ENCODE peak calls at places on chromosomes 13 and 19, in ten cellular contexts. One of them, this sample, is unnamed.

GRCh38 chr13:20170931-20171330 is 10.1 kb upstream of the GJA3 start:
- DNase-seq in stimulated activated CD4-positive, alpha-beta T cell treated with anti-CD3 and anti-CD28 coated beads, Interleukin-15, amount 100 ng/mL, for 1 hour: no peak
- DNase-seq in MCF 10A: no peak
- DNase-seq in skeletal muscle cell: no peak
- DNase-seq in HTR-8/SVneo: no peak
- DNase-seq in breast epithelium: no peak
- DNase-seq in T-helper 9 cell: no peak
- DNase-seq in amniotic epithelial cell: no peak
- DNase-seq in iPS-NIHi11: no peak
- DNase-seq in AG20443: no peak
- DNase-seq in this sample: no peak

GRCh38 chr19:50192463-50193211 is 10.8 kb upstream of the MYH14 start:
- DNase-seq in stimulated activated CD4-positive, alpha-beta T cell treated with anti-CD3 and anti-CD28 coated beads, Interleukin-15, amount 100 ng/mL, for 1 hour: no peak
- DNase-seq in MCF 10A: no peak
- DNase-seq in skeletal muscle cell: no peak
- DNase-seq in HTR-8/SVneo: no peak
- DNase-seq in breast epithelium: no peak
- DNase-seq in T-helper 9 cell: no peak
- DNase-seq in amniotic epithelial cell: no peak
- DNase-seq in iPS-NIHi11: no peak
- DNase-seq in AG20443: no peak
- DNase-seq in this sample: no peak

GRCh38 chr19:9535934-9536333 is 2.5 kb downstream of the ZNF426 start:
- DNase-seq in stimulated activated CD4-positive, alpha-beta T cell treated with anti-CD3 and anti-CD28 coated beads, Interleukin-15, amount 100 ng/mL, for 1 hour: no peak
- DNase-seq in MCF 10A: no peak
- DNase-seq in skeletal muscle cell: no peak
- DNase-seq in HTR-8/SVneo: no peak
- DNase-seq in breast epithelium: no peak
- DNase-seq in T-helper 9 cell: no peak
- DNase-seq in amniotic epithelial cell: no peak
- DNase-seq in iPS-NIHi11: no peak
- DNase-seq in AG20443: no peak
- DNase-seq in this sample: no peak

GRCh38 chr19:55452381-55453325 is 8.8 kb downstream of the ISOC2 start:
- DNase-seq in stimulated activated CD4-positive, alpha-beta T cell treated with anti-CD3 and anti-CD28 coated beads, Interleukin-15, amount 100 ng/mL, for 1 hour: no peak
- DNase-seq in MCF 10A: peak
- DNase-seq in skeletal muscle cell: no peak
- DNase-seq in HTR-8/SVneo: peak
- DNase-seq in breast epithelium: peak
- DNase-seq in T-helper 9 cell: no peak
- DNase-seq in amniotic epithelial cell: peak
- DNase-seq in iPS-NIHi11: peak
- DNase-seq in AG20443: peak
- DNase-seq in this sample: peak

GRCh38 chr13:113818700-113819295 is 45.1 kb downstream of the GAS6 start:
- DNase-seq in stimulated activated CD4-positive, alpha-beta T cell treated with anti-CD3 and anti-CD28 coated beads, Interleukin-15, amount 100 ng/mL, for 1 hour: no peak
- DNase-seq in MCF 10A: no peak
- DNase-seq in skeletal muscle cell: no peak
- DNase-seq in HTR-8/SVneo: no peak
- DNase-seq in breast epithelium: no peak
- DNase-seq in T-helper 9 cell: no peak
- DNase-seq in amniotic epithelial cell: no peak
- DNase-seq in iPS-NIHi11: no peak
- DNase-seq in AG20443: no peak
- DNase-seq in this sample: no peak

GRCh38 chr13:32811297-32811800 is 204.9 kb upstream of the KL start:
- DNase-seq in stimulated activated CD4-positive, alpha-beta T cell treated with anti-CD3 and anti-CD28 coated beads, Interleukin-15, amount 100 ng/mL, for 1 hour: no peak
- DNase-seq in MCF 10A: no peak
- DNase-seq in skeletal muscle cell: no peak
- DNase-seq in HTR-8/SVneo: no peak
- DNase-seq in breast epithelium: no peak
- DNase-seq in T-helper 9 cell: no peak
- DNase-seq in amniotic epithelial cell: no peak
- DNase-seq in iPS-NIHi11: no peak
- DNase-seq in AG20443: peak
- DNase-seq in this sample: peak

GRCh38 chr13:18235172-18235571 is 946.5 kb downstream of the TUBA3C start:
- DNase-seq in stimulated activated CD4-positive, alpha-beta T cell treated with anti-CD3 and anti-CD28 coated beads, Interleukin-15, amount 100 ng/mL, for 1 hour: no peak
- DNase-seq in MCF 10A: no peak
- DNase-seq in skeletal muscle cell: no peak
- DNase-seq in HTR-8/SVneo: no peak
- DNase-seq in breast epithelium: no peak
- DNase-seq in T-helper 9 cell: no peak
- DNase-seq in amniotic epithelial cell: no peak
- DNase-seq in iPS-NIHi11: no peak
- DNase-seq in AG20443: no peak
- DNase-seq in this sample: no peak

GRCh38 chr19:31331536-31331935 is 17.7 kb downstream of the TSHZ3 start:
- DNase-seq in stimulated activated CD4-positive, alpha-beta T cell treated with anti-CD3 and anti-CD28 coated beads, Interleukin-15, amount 100 ng/mL, for 1 hour: no peak
- DNase-seq in MCF 10A: no peak
- DNase-seq in skeletal muscle cell: no peak
- DNase-seq in HTR-8/SVneo: no peak
- DNase-seq in breast epithelium: no peak
- DNase-seq in T-helper 9 cell: no peak
- DNase-seq in amniotic epithelial cell: no peak
- DNase-seq in iPS-NIHi11: no peak
- DNase-seq in AG20443: no peak
- DNase-seq in this sample: no peak

GRCh38 chr19:16366056-16366432 is 41.4 kb downstream of the KLF2 start:
- DNase-seq in stimulated activated CD4-positive, alpha-beta T cell treated with anti-CD3 and anti-CD28 coated beads, Interleukin-15, amount 100 ng/mL, for 1 hour: no peak
- DNase-seq in MCF 10A: no peak
- DNase-seq in skeletal muscle cell: no peak
- DNase-seq in HTR-8/SVneo: no peak
- DNase-seq in breast epithelium: no peak
- DNase-seq in T-helper 9 cell: no peak
- DNase-seq in amniotic epithelial cell: no peak
- DNase-seq in iPS-NIHi11: no peak
- DNase-seq in AG20443: no peak
- DNase-seq in this sample: no peak

GRCh38 chr13:75357576-75358295 is 124.2 kb downstream of the TBC1D4 start:
- DNase-seq in stimulated activated CD4-positive, alpha-beta T cell treated with anti-CD3 and anti-CD28 coated beads, Interleukin-15, amount 100 ng/mL, for 1 hour: peak
- DNase-seq in MCF 10A: peak
- DNase-seq in skeletal muscle cell: peak
- DNase-seq in HTR-8/SVneo: peak
- DNase-seq in breast epithelium: no peak
- DNase-seq in T-helper 9 cell: peak
- DNase-seq in amniotic epithelial cell: peak
- DNase-seq in iPS-NIHi11: peak
- DNase-seq in AG20443: peak
- DNase-seq in this sample: no peak

GRCh38 chr19:45786533-45786894 is 4.2 kb upstream of the DMPK start:
- DNase-seq in stimulated activated CD4-positive, alpha-beta T cell treated with anti-CD3 and anti-CD28 coated beads, Interleukin-15, amount 100 ng/mL, for 1 hour: no peak
- DNase-seq in MCF 10A: no peak
- DNase-seq in skeletal muscle cell: no peak
- DNase-seq in HTR-8/SVneo: no peak
- DNase-seq in breast epithelium: no peak
- DNase-seq in T-helper 9 cell: no peak
- DNase-seq in amniotic epithelial cell: no peak
- DNase-seq in iPS-NIHi11: no peak
- DNase-seq in AG20443: no peak
- DNase-seq in this sample: no peak

GRCh38 chr13:93413972-93414717 is 187.5 kb downstream of the GPC6 start:
- DNase-seq in stimulated activated CD4-positive, alpha-beta T cell treated with anti-CD3 and anti-CD28 coated beads, Interleukin-15, amount 100 ng/mL, for 1 hour: no peak
- DNase-seq in MCF 10A: peak
- DNase-seq in skeletal muscle cell: no peak
- DNase-seq in HTR-8/SVneo: no peak
- DNase-seq in breast epithelium: no peak
- DNase-seq in T-helper 9 cell: no peak
- DNase-seq in amniotic epithelial cell: peak
- DNase-seq in iPS-NIHi11: peak
- DNase-seq in AG20443: no peak
- DNase-seq in this sample: no peak

GRCh38 chr13:80830431-80830830 is 489.5 kb upstream of the SPRY2 start:
- DNase-seq in stimulated activated CD4-positive, alpha-beta T cell treated with anti-CD3 and anti-CD28 coated beads, Interleukin-15, amount 100 ng/mL, for 1 hour: no peak
- DNase-seq in MCF 10A: peak
- DNase-seq in skeletal muscle cell: no peak
- DNase-seq in HTR-8/SVneo: no peak
- DNase-seq in breast epithelium: no peak
- DNase-seq in T-helper 9 cell: no peak
- DNase-seq in amniotic epithelial cell: no peak
- DNase-seq in iPS-NIHi11: no peak
- DNase-seq in AG20443: no peak
- DNase-seq in this sample: no peak

GRCh38 chr19:41564515-41565383 is 11.2 kb upstream of the CEACAM21 start:
- DNase-seq in stimulated activated CD4-positive, alpha-beta T cell treated with anti-CD3 and anti-CD28 coated beads, Interleukin-15, amount 100 ng/mL, for 1 hour: no peak
- DNase-seq in MCF 10A: no peak
- DNase-seq in skeletal muscle cell: no peak
- DNase-seq in HTR-8/SVneo: no peak
- DNase-seq in breast epithelium: no peak
- DNase-seq in T-helper 9 cell: no peak
- DNase-seq in amniotic epithelial cell: no peak
- DNase-seq in iPS-NIHi11: peak
- DNase-seq in AG20443: no peak
- DNase-seq in this sample: no peak

GRCh38 chr19:14412436-14413071 is 6.6 kb downstream of the DDX39A start:
- DNase-seq in stimulated activated CD4-positive, alpha-beta T cell treated with anti-CD3 and anti-CD28 coated beads, Interleukin-15, amount 100 ng/mL, for 1 hour: no peak
- DNase-seq in MCF 10A: no peak
- DNase-seq in skeletal muscle cell: no peak
- DNase-seq in HTR-8/SVneo: no peak
- DNase-seq in breast epithelium: no peak
- DNase-seq in T-helper 9 cell: no peak
- DNase-seq in amniotic epithelial cell: no peak
- DNase-seq in iPS-NIHi11: no peak
- DNase-seq in AG20443: no peak
- DNase-seq in this sample: no peak

GRCh38 chr19:30084390-30084819 is 142.4 kb downstream of the URI1 start:
- DNase-seq in stimulated activated CD4-positive, alpha-beta T cell treated with anti-CD3 and anti-CD28 coated beads, Interleukin-15, amount 100 ng/mL, for 1 hour: no peak
- DNase-seq in MCF 10A: no peak
- DNase-seq in skeletal muscle cell: no peak
- DNase-seq in HTR-8/SVneo: no peak
- DNase-seq in breast epithelium: no peak
- DNase-seq in T-helper 9 cell: no peak
- DNase-seq in amniotic epithelial cell: no peak
- DNase-seq in iPS-NIHi11: no peak
- DNase-seq in AG20443: no peak
- DNase-seq in this sample: no peak

GRCh38 chr19:15015946-15016542 is 33.2 kb upstream of the CASP14 start:
- DNase-seq in stimulated activated CD4-positive, alpha-beta T cell treated with anti-CD3 and anti-CD28 coated beads, Interleukin-15, amount 100 ng/mL, for 1 hour: no peak
- DNase-seq in MCF 10A: peak
- DNase-seq in skeletal muscle cell: no peak
- DNase-seq in HTR-8/SVneo: peak
- DNase-seq in breast epithelium: no peak
- DNase-seq in T-helper 9 cell: no peak
- DNase-seq in amniotic epithelial cell: no peak
- DNase-seq in iPS-NIHi11: peak
- DNase-seq in AG20443: no peak
- DNase-seq in this sample: peak

GRCh38 chr13:27406178-27406939 is 18.1 kb upstream of the GTF3A start:
- DNase-seq in stimulated activated CD4-positive, alpha-beta T cell treated with anti-CD3 and anti-CD28 coated beads, Interleukin-15, amount 100 ng/mL, for 1 hour: no peak
- DNase-seq in MCF 10A: peak
- DNase-seq in skeletal muscle cell: no peak
- DNase-seq in HTR-8/SVneo: peak
- DNase-seq in breast epithelium: no peak
- DNase-seq in T-helper 9 cell: no peak
- DNase-seq in amniotic epithelial cell: peak
- DNase-seq in iPS-NIHi11: peak
- DNase-seq in AG20443: peak
- DNase-seq in this sample: peak

GRCh38 chr13:110108348-110109139 is 198.4 kb downstream of the COL4A1 start:
- DNase-seq in stimulated activated CD4-positive, alpha-beta T cell treated with anti-CD3 and anti-CD28 coated beads, Interleukin-15, amount 100 ng/mL, for 1 hour: no peak
- DNase-seq in MCF 10A: peak
- DNase-seq in skeletal muscle cell: peak
- DNase-seq in HTR-8/SVneo: peak
- DNase-seq in breast epithelium: peak
- DNase-seq in T-helper 9 cell: no peak
- DNase-seq in amniotic epithelial cell: peak
- DNase-seq in iPS-NIHi11: peak
- DNase-seq in AG20443: peak
- DNase-seq in this sample: peak

GRCh38 chr19:49421039-49421877 is 2.0 kb downstream of the PTH2 start:
- DNase-seq in stimulated activated CD4-positive, alpha-beta T cell treated with anti-CD3 and anti-CD28 coated beads, Interleukin-15, amount 100 ng/mL, for 1 hour: no peak
- DNase-seq in MCF 10A: peak
- DNase-seq in skeletal muscle cell: no peak
- DNase-seq in HTR-8/SVneo: no peak
- DNase-seq in breast epithelium: no peak
- DNase-seq in T-helper 9 cell: no peak
- DNase-seq in amniotic epithelial cell: peak
- DNase-seq in iPS-NIHi11: peak
- DNase-seq in AG20443: peak
- DNase-seq in this sample: no peak

GRCh38 chr19:58474291-58474996 is 1.7 kb upstream of the ZNF446 start:
- DNase-seq in stimulated activated CD4-positive, alpha-beta T cell treated with anti-CD3 and anti-CD28 coated beads, Interleukin-15, amount 100 ng/mL, for 1 hour: no peak
- DNase-seq in MCF 10A: no peak
- DNase-seq in skeletal muscle cell: peak
- DNase-seq in HTR-8/SVneo: no peak
- DNase-seq in breast epithelium: no peak
- DNase-seq in T-helper 9 cell: no peak
- DNase-seq in amniotic epithelial cell: peak
- DNase-seq in iPS-NIHi11: no peak
- DNase-seq in AG20443: peak
- DNase-seq in this sample: no peak

GRCh38 chr13:99911069-99911964 is 60.2 kb downstream of the ZIC5 start:
- DNase-seq in stimulated activated CD4-positive, alpha-beta T cell treated with anti-CD3 and anti-CD28 coated beads, Interleukin-15, amount 100 ng/mL, for 1 hour: no peak
- DNase-seq in MCF 10A: no peak
- DNase-seq in skeletal muscle cell: no peak
- DNase-seq in HTR-8/SVneo: no peak
- DNase-seq in breast epithelium: no peak
- DNase-seq in T-helper 9 cell: no peak
- DNase-seq in amniotic epithelial cell: no peak
- DNase-seq in iPS-NIHi11: peak
- DNase-seq in AG20443: no peak
- DNase-seq in this sample: no peak

GRCh38 chr13:25584975-25585374 is 213.2 kb downstream of the ATP8A2 start:
- DNase-seq in stimulated activated CD4-positive, alpha-beta T cell treated with anti-CD3 and anti-CD28 coated beads, Interleukin-15, amount 100 ng/mL, for 1 hour: no peak
- DNase-seq in MCF 10A: no peak
- DNase-seq in skeletal muscle cell: no peak
- DNase-seq in HTR-8/SVneo: no peak
- DNase-seq in breast epithelium: no peak
- DNase-seq in T-helper 9 cell: no peak
- DNase-seq in amniotic epithelial cell: no peak
- DNase-seq in iPS-NIHi11: no peak
- DNase-seq in AG20443: no peak
- DNase-seq in this sample: no peak

GRCh38 chr13:44294868-44295267 is 78.8 kb upstream of the SERP2 start:
- DNase-seq in stimulated activated CD4-positive, alpha-beta T cell treated with anti-CD3 and anti-CD28 coated beads, Interleukin-15, amount 100 ng/mL, for 1 hour: no peak
- DNase-seq in MCF 10A: peak
- DNase-seq in skeletal muscle cell: no peak
- DNase-seq in HTR-8/SVneo: no peak
- DNase-seq in breast epithelium: no peak
- DNase-seq in T-helper 9 cell: no peak
- DNase-seq in amniotic epithelial cell: peak
- DNase-seq in iPS-NIHi11: no peak
- DNase-seq in AG20443: no peak
- DNase-seq in this sample: no peak